ENCODE peak calls at places on chromosomes 1 and 21, in five cellular contexts. One of them, this sample, is unnamed.

GRCh38 chr21:42120056-42120903 is 49.2 kb downstream of the UMODL1 start:
- DNase-seq in lower lobe of right lung: no peak
- DNase-seq in SK-N-DZ: no peak
- DNase-seq in activated T-helper 1 cell treated with anti-CD3 and anti-CD28 coated beads, Interleukin-12 subunit alpha, Interleukin-12 subunit beta, Interleukin-2, Interleukin-4 antibody, amounts not matched to agents 30 ng/mL and 10 ng/mL and 1 ng/mL, durations not matched to agents 14 hours and 24 hours and 36 hours: no peak
- DNase-seq in stimulated activated CD4-positive, alpha-beta T cell treated with anti-CD3 and anti-CD28 coated beads, Interleukin-12 subunit alpha, Interleukin-12 subunit beta, amount 100 ng/mL, for 48 hours: no peak
- DNase-seq in this sample: no peak

GRCh38 chr1:213564215-213564659 is 423.5 kb upstream of the PROX1 start:
- DNase-seq in stimulated activated CD4-positive, alpha-beta T cell treated with anti-CD3 and anti-CD28 coated beads, Interleukin-12 subunit alpha, Interleukin-12 subunit beta, amount 100 ng/mL, for 48 hours: no peak
- DNase-seq in lower lobe of right lung: no peak
- DNase-seq in activated T-helper 1 cell treated with anti-CD3 and anti-CD28 coated beads, Interleukin-12 subunit alpha, Interleukin-12 subunit beta, Interleukin-2, Interleukin-4 antibody, amounts not matched to agents 30 ng/mL and 10 ng/mL and 1 ng/mL, durations not matched to agents 14 hours and 24 hours and 36 hours: no peak
- DNase-seq in SK-N-DZ: no peak
- DNase-seq in this sample: no peak

GRCh38 chr1:31792541-31792940 is 23.3 kb downstream of the SPOCD1 start:
- DNase-seq in activated T-helper 1 cell treated with anti-CD3 and anti-CD28 coated beads, Interleukin-12 subunit alpha, Interleukin-12 subunit beta, Interleukin-2, Interleukin-4 antibody, amounts not matched to agents 30 ng/mL and 10 ng/mL and 1 ng/mL, durations not matched to agents 14 hours and 24 hours and 36 hours: no peak
- DNase-seq in SK-N-DZ: no peak
- DNase-seq in stimulated activated CD4-positive, alpha-beta T cell treated with anti-CD3 and anti-CD28 coated beads, Interleukin-12 subunit alpha, Interleukin-12 subunit beta, amount 100 ng/mL, for 48 hours: no peak
- DNase-seq in lower lobe of right lung: peak; percentile 26
- DNase-seq in this sample: no peak

GRCh38 chr1:112637257-112638108 is 17.9 kb downstream of the CAPZA1 start:
- DNase-seq in activated T-helper 1 cell treated with anti-CD3 and anti-CD28 coated beads, Interleukin-12 subunit alpha, Interleukin-12 subunit beta, Interleukin-2, Interleukin-4 antibody, amounts not matched to agents 30 ng/mL and 10 ng/mL and 1 ng/mL, durations not matched to agents 14 hours and 24 hours and 36 hours: no peak
- DNase-seq in lower lobe of right lung: no peak
- DNase-seq in SK-N-DZ: no peak
- DNase-seq in stimulated activated CD4-positive, alpha-beta T cell treated with anti-CD3 and anti-CD28 coated beads, Interleukin-12 subunit alpha, Interleukin-12 subunit beta, amount 100 ng/mL, for 48 hours: no peak
- DNase-seq in this sample: peak; percentile 63

GRCh38 chr1:154407021-154407865 is 2.1 kb downstream of the IL6R start:
- DNase-seq in activated T-helper 1 cell treated with anti-CD3 and anti-CD28 coated beads, Interleukin-12 subunit alpha, Interleukin-12 subunit beta, Interleukin-2, Interleukin-4 antibody, amounts not matched to agents 30 ng/mL and 10 ng/mL and 1 ng/mL, durations not matched to agents 14 hours and 24 hours and 36 hours: peak; percentile 25
- DNase-seq in SK-N-DZ: no peak
- DNase-seq in lower lobe of right lung: peak; percentile 76
- DNase-seq in stimulated activated CD4-positive, alpha-beta T cell treated with anti-CD3 and anti-CD28 coated beads, Interleukin-12 subunit alpha, Interleukin-12 subunit beta, amount 100 ng/mL, for 48 hours: no peak
- DNase-seq in this sample: no peak

GRCh38 chr1:95340056-95340455 is 106.0 kb downstream of the RWDD3 start:
- DNase-seq in lower lobe of right lung: no peak
- DNase-seq in activated T-helper 1 cell treated with anti-CD3 and anti-CD28 coated beads, Interleukin-12 subunit alpha, Interleukin-12 subunit beta, Interleukin-2, Interleukin-4 antibody, amounts not matched to agents 30 ng/mL and 10 ng/mL and 1 ng/mL, durations not matched to agents 14 hours and 24 hours and 36 hours: no peak
- DNase-seq in SK-N-DZ: no peak
- DNase-seq in stimulated activated CD4-positive, alpha-beta T cell treated with anti-CD3 and anti-CD28 coated beads, Interleukin-12 subunit alpha, Interleukin-12 subunit beta, amount 100 ng/mL, for 48 hours: no peak
- DNase-seq in this sample: no peak

GRCh38 chr1:15696956-15697521 is 12.9 kb downstream of the PLEKHM2 start:
- DNase-seq in SK-N-DZ: no peak
- DNase-seq in lower lobe of right lung: peak; percentile 56
- DNase-seq in activated T-helper 1 cell treated with anti-CD3 and anti-CD28 coated beads, Interleukin-12 subunit alpha, Interleukin-12 subunit beta, Interleukin-2, Interleukin-4 antibody, amounts not matched to agents 30 ng/mL and 10 ng/mL and 1 ng/mL, durations not matched to agents 14 hours and 24 hours and 36 hours: peak; percentile 47
- DNase-seq in stimulated activated CD4-positive, alpha-beta T cell treated with anti-CD3 and anti-CD28 coated beads, Interleukin-12 subunit alpha, Interleukin-12 subunit beta, amount 100 ng/mL, for 48 hours: peak; percentile 10
- DNase-seq in this sample: no peak

GRCh38 chr1:208045410-208046252 is 134.7 kb upstream of the CD34 start:
- DNase-seq in stimulated activated CD4-positive, alpha-beta T cell treated with anti-CD3 and anti-CD28 coated beads, Interleukin-12 subunit alpha, Interleukin-12 subunit beta, amount 100 ng/mL, for 48 hours: no peak
- DNase-seq in SK-N-DZ: no peak
- DNase-seq in activated T-helper 1 cell treated with anti-CD3 and anti-CD28 coated beads, Interleukin-12 subunit alpha, Interleukin-12 subunit beta, Interleukin-2, Interleukin-4 antibody, amounts not matched to agents 30 ng/mL and 10 ng/mL and 1 ng/mL, durations not matched to agents 14 hours and 24 hours and 36 hours: no peak
- DNase-seq in lower lobe of right lung: no peak
- DNase-seq in this sample: no peak

GRCh38 chr1:91548382-91549040 is 47.9 kb downstream of the CDC7 start:
- DNase-seq in SK-N-DZ: no peak
- DNase-seq in stimulated activated CD4-positive, alpha-beta T cell treated with anti-CD3 and anti-CD28 coated beads, Interleukin-12 subunit alpha, Interleukin-12 subunit beta, amount 100 ng/mL, for 48 hours: no peak
- DNase-seq in activated T-helper 1 cell treated with anti-CD3 and anti-CD28 coated beads, Interleukin-12 subunit alpha, Interleukin-12 subunit beta, Interleukin-2, Interleukin-4 antibody, amounts not matched to agents 30 ng/mL and 10 ng/mL and 1 ng/mL, durations not matched to agents 14 hours and 24 hours and 36 hours: no peak
- DNase-seq in lower lobe of right lung: no peak
- DNase-seq in this sample: no peak

GRCh38 chr1:14945132-14946010 is 208.2 kb upstream of the TMEM51 start:
- DNase-seq in stimulated activated CD4-positive, alpha-beta T cell treated with anti-CD3 and anti-CD28 coated beads, Interleukin-12 subunit alpha, Interleukin-12 subunit beta, amount 100 ng/mL, for 48 hours: no peak
- DNase-seq in SK-N-DZ: peak; percentile 83
- DNase-seq in lower lobe of right lung: no peak
- DNase-seq in activated T-helper 1 cell treated with anti-CD3 and anti-CD28 coated beads, Interleukin-12 subunit alpha, Interleukin-12 subunit beta, Interleukin-2, Interleukin-4 antibody, amounts not matched to agents 30 ng/mL and 10 ng/mL and 1 ng/mL, durations not matched to agents 14 hours and 24 hours and 36 hours: no peak
- DNase-seq in this sample: peak; percentile 90

GRCh38 chr1:4825841-4826450 is 171.5 kb downstream of the AJAP1 start:
- DNase-seq in stimulated activated CD4-positive, alpha-beta T cell treated with anti-CD3 and anti-CD28 coated beads, Interleukin-12 subunit alpha, Interleukin-12 subunit beta, amount 100 ng/mL, for 48 hours: no peak
- DNase-seq in SK-N-DZ: peak; percentile 1
- DNase-seq in lower lobe of right lung: no peak
- DNase-seq in activated T-helper 1 cell treated with anti-CD3 and anti-CD28 coated beads, Interleukin-12 subunit alpha, Interleukin-12 subunit beta, Interleukin-2, Interleukin-4 antibody, amounts not matched to agents 30 ng/mL and 10 ng/mL and 1 ng/mL, durations not matched to agents 14 hours and 24 hours and 36 hours: no peak
- DNase-seq in this sample: peak; percentile 1

GRCh38 chr1:200131551-200132125 is 104.1 kb downstream of the NR5A2 start:
- DNase-seq in lower lobe of right lung: no peak
- DNase-seq in stimulated activated CD4-positive, alpha-beta T cell treated with anti-CD3 and anti-CD28 coated beads, Interleukin-12 subunit alpha, Interleukin-12 subunit beta, amount 100 ng/mL, for 48 hours: no peak
- DNase-seq in activated T-helper 1 cell treated with anti-CD3 and anti-CD28 coated beads, Interleukin-12 subunit alpha, Interleukin-12 subunit beta, Interleukin-2, Interleukin-4 antibody, amounts not matched to agents 30 ng/mL and 10 ng/mL and 1 ng/mL, durations not matched to agents 14 hours and 24 hours and 36 hours: no peak
- DNase-seq in SK-N-DZ: no peak
- DNase-seq in this sample: peak; percentile 74

GRCh38 chr1:64378826-64379225 is 91.1 kb upstream of the CACHD1 start:
- DNase-seq in lower lobe of right lung: no peak
- DNase-seq in stimulated activated CD4-positive, alpha-beta T cell treated with anti-CD3 and anti-CD28 coated beads, Interleukin-12 subunit alpha, Interleukin-12 subunit beta, amount 100 ng/mL, for 48 hours: no peak
- DNase-seq in activated T-helper 1 cell treated with anti-CD3 and anti-CD28 coated beads, Interleukin-12 subunit alpha, Interleukin-12 subunit beta, Interleukin-2, Interleukin-4 antibody, amounts not matched to agents 30 ng/mL and 10 ng/mL and 1 ng/mL, durations not matched to agents 14 hours and 24 hours and 36 hours: no peak
- DNase-seq in SK-N-DZ: no peak
- DNase-seq in this sample: no peak

GRCh38 chr1:213019450-213019849 is 3.8 kb upstream of the ANGEL2 start:
- DNase-seq in lower lobe of right lung: no peak
- DNase-seq in SK-N-DZ: no peak
- DNase-seq in stimulated activated CD4-positive, alpha-beta T cell treated with anti-CD3 and anti-CD28 coated beads, Interleukin-12 subunit alpha, Interleukin-12 subunit beta, amount 100 ng/mL, for 48 hours: no peak
- DNase-seq in activated T-helper 1 cell treated with anti-CD3 and anti-CD28 coated beads, Interleukin-12 subunit alpha, Interleukin-12 subunit beta, Interleukin-2, Interleukin-4 antibody, amounts not matched to agents 30 ng/mL and 10 ng/mL and 1 ng/mL, durations not matched to agents 14 hours and 24 hours and 36 hours: no peak
- DNase-seq in this sample: no peak

This sample was measured in iris pigment epithelial cell.